ENCODE peak calls at places on chromosome 5, in four cellular contexts. Y, E, T and A are unnamed samples.

GRCh38 chr5:124867064-124867707 is 120.7 kb upstream of the ZNF608 start:
- DNase-seq in E (no peak), T (no peak), Y (no peak), A (no peak)

GRCh38 chr5:138611295-138612220 is 36.4 kb upstream of the HSPA9 start:
- DNase-seq in T (no peak), Y (no peak), E (no peak), A (no peak)

GRCh38 chr5:53161876-53162275 is 52.3 kb upstream of the MOCS2 start:
- DNase-seq in E (no peak), T (no peak), Y (no peak), A (no peak)

GRCh38 chr5:132050136-132050535 is 10.3 kb upstream of the IL3 start:
- DNase-seq in Y (no peak), E (no peak), T (no peak), A (peak; percentile 50)

GRCh38 chr5:169071-169727 is 22.1 kb upstream of the LRRC14B start:
- DNase-seq in Y (no peak), T (no peak), E (peak; percentile 9), A (peak; percentile 96)

GRCh38 chr5:58311526-58311925 is 148.4 kb downstream of the PLK2 start:
- DNase-seq in T (no peak), E (peak; percentile 28), Y (no peak), A (no peak)

GRCh38 chr5:59604111-59604510 is 289.4 kb downstream of the PDE4D start:
- DNase-seq in Y (no peak), E (no peak), T (no peak), A (no peak)

GRCh38 chr5:84191296-84191695 is 193.4 kb downstream of the EDIL3 start:
- DNase-seq in E (no peak), Y (no peak), T (no peak), A (no peak)

GRCh38 chr5:40273936-40274335 is 405.8 kb upstream of the PTGER4 start:
- DNase-seq in Y (no peak), E (peak; percentile 68), T (no peak), A (no peak)

GRCh38 chr5:137071941-137072340 is 427.2 kb downstream of the SPOCK1 start:
- DNase-seq in E (peak; percentile 14), T (no peak), Y (no peak), A (no peak)

GRCh38 chr5:133861161-133861737 is 107.2 kb downstream of the C5orf15 start:
- DNase-seq in Y (no peak), E (no peak), T (no peak), A (no peak)

GRCh38 chr5:19048750-19049149 is 939.2 kb downstream of the CDH18 start:
- DNase-seq in E (no peak), Y (no peak), T (no peak), A (no peak)

GRCh38 chr5:115366223-115366622 is 69.8 kb upstream of the CCDC112 start:
- DNase-seq in Y (no peak), E (peak; percentile 81), T (no peak), A (no peak)

GRCh38 chr5:1204693-1205242 is 3.4 kb downstream of the SLC6A19 start:
- DNase-seq in E (peak; percentile 44), Y (no peak), T (no peak), A (peak; percentile 66)

GRCh38 chr5:40165106-40165788 is 514.5 kb upstream of the PTGER4 start:
- DNase-seq in E (peak; percentile 4), T (no peak), Y (no peak), A (peak; percentile 54)

GRCh38 chr5:138336952-138337684 is 948 bp upstream of the FAM53C start:
- DNase-seq in E (no peak), T (peak; percentile 81), Y (peak; percentile 61), A (no peak)

GRCh38 chr5:174794941-174795672 is 70.7 kb downstream of the MSX2 start:
- DNase-seq in Y (no peak), E (no peak), T (no peak), A (no peak)

GRCh38 chr5:11588803-11589202 is 315.4 kb downstream of the CTNND2 start:
- DNase-seq in E (no peak), Y (no peak), T (no peak), A (no peak)

GRCh38 chr5:170773031-170773985 is 10.2 kb upstream of the GABRP start:
- DNase-seq in T (no peak), E (no peak), Y (no peak), A (no peak)

GRCh38 chr5:180718810-180719453 is 20.9 kb downstream of the OR2Y1 start:
- DNase-seq in E (peak; percentile 86), T (no peak), Y (no peak), A (no peak)

GRCh38 chr5:9698125-9698848 is 68.1 kb upstream of the TAS2R1 start:
- DNase-seq in T (no peak), E (no peak), Y (no peak), A (no peak)

GRCh38 chr5:94994465-94994996 is 290.4 kb downstream of the MCTP1 start:
- DNase-seq in E (peak; percentile 14), Y (no peak), T (no peak), A (no peak)

GRCh38 chr5:41815663-41816062 is 54.6 kb downstream of the OXCT1 start:
- DNase-seq in Y (no peak), T (no peak), E (no peak), A (no peak)

GRCh38 chr5:88370824-88371223 is 102.2 kb upstream of the TMEM161B start:
- DNase-seq in E (no peak), T (no peak), Y (no peak), A (no peak)

GRCh38 chr5:169416583-169417196 is 115.8 kb upstream of the SLIT3 start:
- DNase-seq in E (no peak), Y (no peak), T (no peak), A (no peak)

GRCh38 chr5:174798411-174798930 is 74.1 kb downstream of the MSX2 start:
- DNase-seq in E (no peak), T (no peak), Y (no peak), A (no peak)

GRCh38 chr5:158852622-158853021 is 247.1 kb downstream of the EBF1 start:
- DNase-seq in E (no peak), T (no peak), Y (no peak), A (no peak)

GRCh38 chr5:181167814-181168488 is 20.6 kb downstream of the OR2V2 start:
- DNase-seq in Y (no peak), E (peak; percentile 35), T (no peak), A (no peak)

GRCh38 chr5:133273661-133274596 is 222.1 kb downstream of the HSPA4 start:
- DNase-seq in T (no peak), E (peak; percentile 6), Y (no peak), A (no peak)

GRCh38 chr5:57684299-57684702 is 201.7 kb upstream of the ACTBL2 start:
- DNase-seq in Y (no peak), T (no peak), E (no peak), A (no peak)

GRCh38 chr5:15904894-15905805 is 274.4 kb downstream of the MARCHF11 start:
- DNase-seq in E (no peak), Y (no peak), T (no peak), A (no peak)

GRCh38 chr5:160640417-160640816 is 211.6 kb downstream of the ATP10B start:
- DNase-seq in Y (peak; percentile 12), T (no peak), E (no peak), A (no peak)

GRCh38 chr5:11520241-11520929 is 383.9 kb downstream of the CTNND2 start:
- DNase-seq in Y (no peak), T (no peak), E (no peak), A (no peak)

GRCh38 chr5:173041881-173042481 is 14.2 kb upstream of the CREBRF start:
- DNase-seq in T (no peak), E (no peak), Y (no peak), A (no peak)

GRCh38 chr5:37208883-37209808 is 40.0 kb downstream of the CPLANE1 start:
- DNase-seq in E (no peak), T (no peak), Y (no peak), A (no peak)

GRCh38 chr5:102018690-102019089 is 277.4 kb downstream of the SLCO4C1 start:
- DNase-seq in T (no peak), E (no peak), Y (no peak), A (no peak)

GRCh38 chr5:6583049-6583880 is 49.6 kb downstream of the NSUN2 start:
- DNase-seq in Y (no peak), T (peak; percentile 28), E (no peak), A (no peak)

GRCh38 chr5:147565524-147565923 is 55.7 kb upstream of the DPYSL3 start:
- DNase-seq in Y (no peak), T (no peak), E (peak; percentile 81), A (no peak)

GRCh38 chr5:108060340-108060739 is 321.6 kb downstream of the FBXL17 start:
- DNase-seq in E (no peak), T (no peak), Y (no peak), A (no peak)

GRCh38 chr5:104540448-104540847 is 977.9 kb upstream of the NUDT12 start:
- DNase-seq in T (no peak), Y (no peak), E (peak; percentile 91), A (no peak)

GRCh38 chr5:171927345-171927941 is 79.0 kb downstream of the FBXW11 start:
- DNase-seq in T (no peak), Y (no peak), E (peak; percentile 38), A (no peak)
- TF ChIP-seq CTCF in T (no peak), Y (no peak), E (peak; percentile 76), A (peak; percentile 79)

GRCh38 chr5:38443390-38443789 is 113.1 kb downstream of the LIFR start:
- DNase-seq in Y (no peak), E (peak; percentile 68), T (no peak), A (no peak)
- TF ChIP-seq CTCF in Y (no peak), E (peak; percentile 72), T (no peak), A (no peak)

DNA sequence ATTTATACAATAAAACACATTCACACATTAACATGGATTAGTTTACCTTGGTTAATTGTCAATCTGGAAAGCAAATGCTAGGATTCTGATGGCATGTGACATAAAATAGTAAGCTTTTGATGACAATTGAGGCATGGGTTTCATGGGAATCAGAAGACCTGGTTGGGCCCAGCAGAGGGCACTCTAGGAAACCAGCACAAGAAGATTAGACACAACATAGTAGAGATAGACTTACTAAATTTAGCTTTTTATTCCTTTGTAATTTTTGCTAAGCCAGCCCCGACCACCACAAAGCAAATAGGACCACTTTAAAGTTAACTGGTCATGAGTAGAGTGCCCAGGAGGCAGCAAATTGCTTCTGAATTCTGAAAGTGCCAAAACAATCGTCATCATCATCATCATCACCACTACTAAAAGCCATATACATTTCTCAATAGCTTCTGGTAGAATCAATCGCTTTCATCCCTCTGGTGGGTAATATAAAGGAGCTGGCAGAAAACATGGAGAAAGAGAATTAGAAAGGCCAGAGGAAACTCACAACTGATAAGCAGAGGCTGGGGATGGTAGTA is 163.2 kb downstream of the ARRDC3 start:
- DNase-seq in T (no peak), E (peak; percentile 32), Y (no peak), A (no peak)
- TF ChIP-seq CTCF in T (no peak), E (peak; percentile 63), Y (no peak), A (peak; percentile 72)

GRCh38 chr5:126777257-126777973 is 479 bp downstream of the LMNB1 start:
- DNase-seq in Y (no peak), E (peak; percentile 52), T (peak; percentile 61), A (no peak)
- TF ChIP-seq CTCF in Y (no peak), E (peak; percentile 15), T (no peak), A (peak; percentile 69)